ENCODE peak calls at places on chromosomes 12 and 14, in four cellular contexts. M is GM12878, D is A549, C is K562. E is an unnamed sample.

GRCh38 chr12:12665194-12665593 is 30.8 kb downstream of the GPR19 start:
- DNase-seq in M (no peak), D (no peak), C (no peak), E (no peak)

GRCh38 chr14:90301122-90301521 is 30.6 kb downstream of the NRDE2 start:
- DNase-seq in D (no peak), M (no peak), C (no peak), E (no peak)

GRCh38 chr12:11652351-11653040 is 3.0 kb downstream of the ETV6 start:
- DNase-seq in C (no peak), M (peak), D (no peak), E (no peak)

GRCh38 chr12:111636209-111636928 is 37.3 kb upstream of the ATXN2 start:
- DNase-seq in M (no peak), C (peak), D (no peak), E (peak)

GRCh38 chr12:4034926-4035325 is 161.7 kb upstream of the PARP11 start:
- DNase-seq in D (no peak), C (no peak), M (no peak), E (peak)

GRCh38 chr14:64817631-64818030 is 62.1 kb downstream of the SPTB start:
- DNase-seq in D (no peak), M (no peak), C (no peak), E (no peak)

GRCh38 chr12:18935371-18935965 is 194.1 kb upstream of the PLEKHA5 start:
- DNase-seq in C (no peak), D (no peak), M (no peak), E (no peak)

GRCh38 chr14:64708148-64709004 is 4.2 kb downstream of the PLEKHG3 start:
- DNase-seq in D (peak), M (no peak), C (no peak), E (no peak)

GRCh38 chr14:23160924-23161522 is 22.4 kb downstream of the SLC7A8 start:
- DNase-seq in D (no peak), C (peak), M (no peak), E (no peak)

GRCh38 chr12:53267309-53268008 is 640 bp upstream of the ESPL1 start:
- DNase-seq in C (peak), D (no peak), M (no peak), E (no peak)

GRCh38 chr12:4027412-4027811 is 154.2 kb upstream of the PARP11 start:
- DNase-seq in M (no peak), C (no peak), D (no peak), E (peak)

GRCh38 chr14:88454886-88455285 is 69.4 kb downstream of the SPATA7 start:
- DNase-seq in M (no peak), C (no peak), D (no peak), E (no peak)

GRCh38 chr12:2548095-2548494 is 246.7 kb upstream of the FKBP4 start:
- DNase-seq in M (no peak), D (no peak), C (no peak), E (no peak)

GRCh38 chr12:81542065-81542464 is 217.1 kb downstream of the PPFIA2 start:
- DNase-seq in D (no peak), M (no peak), C (no peak), E (no peak)

GRCh38 chr12:30828686-30829085 is 73.9 kb upstream of the CAPRIN2 start:
- DNase-seq in C (no peak), M (no peak), D (no peak), E (no peak)

GRCh38 chr12:84874125-84874824 is 38.3 kb downstream of the SLC6A15 start:
- DNase-seq in M (no peak), C (peak), D (peak), E (peak)

GRCh38 chr12:132266802-132267201 is 62.6 kb downstream of the GALNT9 start:
- DNase-seq in D (no peak), M (no peak), C (no peak), E (no peak)

GRCh38 chr12:21985155-21985554 is 43.9 kb upstream of the ABCC9 start:
- DNase-seq in M (no peak), C (no peak), D (no peak), E (no peak)

GRCh38 chr12:117045175-117045997 is 53.8 kb downstream of the TESC start:
- DNase-seq in D (no peak), M (no peak), C (no peak), E (peak)

GRCh38 chr14:54116163-54116562 is 159.5 kb upstream of the BMP4 start:
- DNase-seq in M (no peak), C (no peak), D (no peak), E (no peak)

GRCh38 chr12:8572507-8572906 is 31.8 kb upstream of the CLEC4E start:
- DNase-seq in C (no peak), M (no peak), D (no peak), E (no peak)

GRCh38 chr14:61355892-61356325 is 34.5 kb downstream of the PRKCH start:
- DNase-seq in C (no peak), M (no peak), D (peak), E (peak)

GRCh38 chr12:269216-269615 is 6.6 kb upstream of the SLC6A13 start:
- DNase-seq in C (no peak), D (no peak), M (no peak), E (no peak)

GRCh38 chr14:65432361-65432948 is 19.9 kb downstream of the FUT8 start:
- DNase-seq in C (no peak), M (no peak), D (no peak), E (no peak)

GRCh38 chr12:668092-668481 is 4.8 kb upstream of the NINJ2 start:
- DNase-seq in C (no peak), D (no peak), M (no peak), E (no peak)

GRCh38 chr12:47237751-47238211 is 158.0 kb upstream of the AMIGO2 start:
- DNase-seq in C (no peak), M (no peak), D (no peak), E (no peak)

GRCh38 chr14:55071051-55071450 is 19.6 kb downstream of the MAPK1IP1L start:
- DNase-seq in C (no peak), D (no peak), M (no peak), E (no peak)

GRCh38 chr12:78185109-78185508 is 354.4 kb downstream of the NAV3 start:
- DNase-seq in M (no peak), D (no peak), C (no peak), E (no peak)

GRCh38 chr12:33192226-33192625 is 247.4 kb downstream of the SYT10 start:
- DNase-seq in M (no peak), D (no peak), C (no peak), E (no peak)

GRCh38 chr14:59362533-59362932 is 102.6 kb downstream of the GPR135 start:
- DNase-seq in M (no peak), D (no peak), C (no peak), E (no peak)

GRCh38 chr14:92386637-92387036 is 63.7 kb downstream of the SLC24A4 start:
- DNase-seq in C (no peak), D (no peak), M (no peak), E (peak)

GRCh38 chr12:43957732-43958131 is 121.9 kb downstream of the TMEM117 start:
- DNase-seq in M (peak), D (peak), C (peak), E (peak)

GRCh38 chr12:58750484-58750883 is 169.8 kb downstream of the LRIG3 start:
- DNase-seq in D (peak), M (no peak), C (no peak), E (no peak)

GRCh38 chr12:64583395-64584172 is 26.7 kb upstream of the RASSF3 start:
- DNase-seq in M (no peak), C (no peak), D (no peak), E (no peak)

GRCh38 chr12:113887906-113888305 is 78.2 kb downstream of the RBM19 start:
- DNase-seq in D (no peak), M (no peak), C (no peak), E (peak)
- TF ChIP-seq POLR2AphosphoS2 in D (no peak), M (no peak), C (no peak), E (no peak)

GRCh38 chr12:66627988-66628317 is 50.9 kb downstream of the GRIP1 start:
- DNase-seq in D (no peak), M (no peak), C (no peak), E (no peak)
- TF ChIP-seq POLR2AphosphoS2 in D (no peak), M (no peak), C (no peak), E (no peak)

GRCh38 chr12:106769078-106769477 is 5.4 kb upstream of the RIC8B start:
- DNase-seq in D (no peak), M (no peak), C (no peak), E (peak)

GRCh38 chr12:106769546-106769945 is 4.9 kb upstream of the RIC8B start:
- DNase-seq in D (no peak), C (no peak), M (no peak), E (no peak)

GRCh38 chr12:106767206-106767605 is 7.3 kb upstream of the RIC8B start:
- DNase-seq in M (no peak), D (no peak), C (no peak), E (no peak)

GRCh38 chr12:106766393-106766826 is 8.1 kb upstream of the RIC8B start:
- DNase-seq in D (no peak), C (no peak), M (no peak), E (no peak)

GRCh38 chr12:106767954-106768501 is 6.5 kb upstream of the RIC8B start:
- DNase-seq in M (no peak), C (no peak), D (no peak), E (no peak)
- TF ChIP-seq POLR2AphosphoS2 in M (no peak), C (no peak), D (no peak), E (no peak)

DNA sequence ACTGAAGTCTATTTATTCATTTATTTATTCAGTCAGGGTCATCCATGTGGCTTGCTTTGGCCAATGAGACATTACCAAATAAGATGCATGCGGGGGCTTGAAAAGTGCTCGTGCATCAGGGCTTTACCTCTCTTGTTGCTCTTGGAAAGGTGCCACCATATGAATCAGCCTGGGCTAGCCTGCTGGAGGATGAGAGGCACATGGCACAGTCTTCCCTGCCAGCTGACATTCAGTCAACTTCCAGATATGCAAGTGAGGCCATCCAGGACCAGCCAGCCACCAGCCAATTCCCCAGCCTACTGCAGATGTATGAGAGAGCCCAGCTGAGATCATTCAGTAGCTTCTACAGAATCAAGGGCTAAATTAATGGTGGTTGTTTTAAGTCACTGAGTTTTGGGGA is 105.2 kb upstream of the RPH3A start:
- DNase-seq in M (no peak), C (no peak), D (no peak), E (no peak)
- TF ChIP-seq POLR2AphosphoS2 in M (no peak), C (no peak), D (no peak), E (no peak)

GRCh38 chr14:74425525-74426201 is 347 bp downstream of the SYNDIG1L start:
- DNase-seq in D (peak), M (no peak), C (peak), E (no peak)
- TF ChIP-seq POLR2AphosphoS2 in D (no peak), M (no peak), C (no peak), E (no peak)

GRCh38 chr14:97776890-97777564 is 979.8 kb downstream of the VRK1 start:
- DNase-seq in M (no peak), C (no peak), D (no peak), E (no peak)

GRCh38 chr14:97771340-97772045 is 974.3 kb downstream of the VRK1 start:
- DNase-seq in C (no peak), M (no peak), D (no peak), E (no peak)
- TF ChIP-seq POLR2AphosphoS2 in C (no peak), M (no peak), D (no peak), E (no peak)

GRCh38 chr14:75274899-75275569 is 3.6 kb upstream of the FOS start:
- DNase-seq in M (peak), D (no peak), C (no peak), E (no peak)
- TF ChIP-seq POLR2AphosphoS2 in M (no peak), D (no peak), C (no peak), E (no peak)

DNA sequence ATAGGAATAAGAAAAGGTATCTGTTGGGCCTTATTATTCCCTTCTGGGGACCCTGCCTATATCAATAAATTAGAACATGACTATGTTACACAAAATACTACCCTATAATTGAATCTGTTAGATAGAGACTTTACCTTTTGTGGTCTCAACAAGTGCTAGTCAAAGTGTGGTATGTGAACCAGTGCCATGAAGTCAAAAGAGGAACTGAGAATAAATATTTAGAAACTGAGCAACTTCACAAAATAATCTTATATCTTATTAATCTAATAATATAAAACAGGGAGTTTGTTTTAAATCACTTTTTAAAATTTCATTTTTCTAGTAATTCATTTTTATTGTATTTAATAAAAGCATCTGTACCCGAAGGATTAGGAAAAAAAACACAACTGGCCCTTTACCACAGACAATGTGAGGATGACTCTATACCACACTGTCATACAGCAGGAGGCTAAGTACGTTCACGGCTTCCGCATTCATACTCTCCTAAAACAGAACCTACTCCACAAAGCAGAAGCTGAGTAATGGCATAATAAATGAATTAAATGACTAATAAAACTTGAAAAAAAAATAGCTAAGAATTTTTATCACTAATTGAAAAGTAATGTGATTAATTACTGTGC is 42.1 kb downstream of the SEC23A start:
- DNase-seq in C (no peak), M (peak), D (no peak), E (no peak)
- TF ChIP-seq POLR2AphosphoS2 in C (no peak), M (no peak), D (no peak), E (no peak)

DNA sequence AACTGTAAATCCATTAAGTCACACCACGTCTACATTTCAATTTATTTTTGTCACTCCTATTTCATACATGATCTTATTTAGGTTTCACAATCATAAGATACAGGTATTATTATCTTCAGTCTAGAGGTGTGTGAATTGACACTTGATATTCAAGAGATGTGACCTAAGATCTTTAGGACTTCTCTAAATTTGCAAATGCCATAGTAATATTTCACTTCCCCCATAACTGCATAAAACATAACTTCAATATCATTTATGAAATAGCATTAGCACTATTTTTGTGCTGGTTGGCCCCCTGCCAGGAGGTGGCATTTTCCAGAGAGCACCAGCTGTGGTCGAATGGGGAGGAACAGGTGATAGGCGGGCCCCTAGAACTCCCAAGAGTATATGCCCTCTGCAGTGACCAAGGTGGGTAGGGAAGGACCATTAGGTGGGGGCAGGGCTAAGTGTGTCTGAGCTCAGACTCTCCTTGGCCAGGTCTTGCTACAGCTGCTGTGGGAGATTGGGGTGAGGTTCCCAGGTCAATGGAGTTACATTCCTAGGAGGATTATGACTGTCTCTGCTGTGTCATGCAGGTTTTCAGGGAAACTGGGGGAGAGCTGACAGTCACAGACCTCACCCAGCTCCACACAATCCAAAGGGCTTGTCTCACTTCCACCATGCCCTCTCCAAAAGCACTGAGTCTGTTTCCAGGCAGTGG is 49.2 kb upstream of the ERGIC2 start:
- DNase-seq in M (no peak), D (no peak), C (no peak), E (no peak)
- TF ChIP-seq POLR2AphosphoS2 in M (no peak), D (no peak), C (no peak), E (no peak)

GRCh38 chr12:75964150-75964549 is 67.4 kb downstream of the PHLDA1 start:
- DNase-seq in C (peak), D (no peak), M (no peak), E (no peak)
- TF ChIP-seq POLR2AphosphoS2 in C (no peak), D (no peak), M (no peak), E (no peak)